ENCODE peak calls at places on chromosomes 2 and 18, in ten cellular contexts. C, M, L, O, N, Q, E, J, V and Y are unnamed samples.

GRCh38 chr2:136407952-136408318 is 290.0 kb upstream of the CXCR4 start:
- DNase-seq in V (no peak), O (no peak), L (no peak), Q (no peak), N (peak; percentile 50), E (no peak), M (no peak), C (no peak), J (no peak), Y (no peak)

GRCh38 chr2:28185881-28186280 is 206.8 kb upstream of the FOSL2 start:
- DNase-seq in O (no peak), E (no peak), V (no peak), C (no peak), J (no peak), N (peak; percentile 70), Q (no peak), L (no peak), M (no peak), Y (no peak)

GRCh38 chr2:43269706-43270105 is 43.3 kb upstream of the ZFP36L2 start:
- DNase-seq in M (peak; percentile 61), E (peak; percentile 78), C (peak; percentile 61), N (no peak), Q (no peak), O (peak; percentile 73), L (no peak), V (no peak), J (no peak), Y (peak; percentile 51)

GRCh38 chr2:162582357-162582798 is 238.4 kb downstream of the GCA start:
- DNase-seq in M (no peak), L (peak; percentile 49), N (no peak), C (no peak), O (no peak), J (no peak), E (no peak), V (peak; percentile 89), Q (no peak), Y (peak; percentile 37)

GRCh38 chr2:95377724-95378123 is 24.8 kb upstream of the FAHD2A start:
- DNase-seq in N (no peak), E (no peak), J (no peak), L (peak; percentile 5), C (no peak), M (no peak), O (no peak), Q (no peak), V (no peak), Y (no peak)

GRCh38 chr2:200702646-200703118 is 109.0 kb upstream of the BZW1 start:
- DNase-seq in N (peak; percentile 3), J (no peak), L (no peak), M (no peak), C (no peak), O (no peak), Q (no peak), E (no peak), V (peak; percentile 76), Y (no peak)

GRCh38 chr2:83017366-83018090 is 1441.6 kb downstream of the SUCLG1 start:
- DNase-seq in V (no peak), O (no peak), E (no peak), Q (no peak), J (no peak), C (no peak), N (peak; percentile 80), L (no peak), M (no peak), Y (no peak)

GRCh38 chr2:226618875-226619605 is 180.6 kb downstream of the IRS1 start:
- DNase-seq in O (no peak), E (no peak), V (no peak), C (no peak), L (no peak), J (no peak), Q (peak; percentile 27), N (no peak), M (no peak), Y (no peak)

GRCh38 chr2:28413152-28413895 is 20.7 kb downstream of the FOSL2 start:
- DNase-seq in V (no peak), Q (no peak), N (no peak), L (no peak), J (no peak), C (no peak), E (peak; percentile 65), O (no peak), M (peak; percentile 47), Y (peak; percentile 65)

GRCh38 chr2:241931084-241931975 is 61.8 kb downstream of the RTP5 start:
- DNase-seq in Q (no peak), C (no peak), V (peak; percentile 40), M (no peak), L (no peak), J (no peak), O (no peak), E (no peak), N (no peak), Y (no peak)

GRCh38 chr2:127174977-127175376 is 45.1 kb downstream of the CYP27C1 start:
- DNase-seq in J (no peak), E (peak; percentile 51), C (no peak), Q (no peak), N (no peak), L (no peak), O (no peak), V (no peak), M (no peak), Y (peak; percentile 40)

GRCh38 chr18:76490040-76490439 is 5.0 kb downstream of the ZNF516 start:
- DNase-seq in L (no peak), J (no peak), O (no peak), V (no peak), N (no peak), Q (no peak), C (no peak), M (no peak), E (no peak), Y (no peak)

GRCh38 chr18:76487782-76488181 is 7.3 kb downstream of the ZNF516 start:
- DNase-seq in Q (no peak), E (no peak), O (no peak), J (no peak), L (no peak), C (no peak), M (no peak), V (no peak), N (no peak), Y (no peak)

GRCh38 chr18:76488190-76488589 is 6.9 kb downstream of the ZNF516 start:
- DNase-seq in N (no peak), J (no peak), Q (no peak), O (no peak), M (no peak), L (no peak), V (no peak), C (no peak), E (no peak), Y (no peak)

GRCh38 chr18:76490701-76491171 is 4.3 kb downstream of the ZNF516 start:
- DNase-seq in J (no peak), E (peak; percentile 22), O (peak; percentile 67), M (peak; percentile 67), N (peak; percentile 45), C (no peak), L (peak; percentile 81), V (peak; percentile 82), Q (no peak), Y (peak; percentile 79)

GRCh38 chr18:76489081-76489480 is 6.0 kb downstream of the ZNF516 start:
- DNase-seq in L (no peak), M (no peak), N (no peak), Q (no peak), O (no peak), V (no peak), E (no peak), J (no peak), C (no peak), Y (no peak)
- H3K27me3 ChIP-seq in L (no peaks in the 10 kb centered on the region), M (peaks cover under 1% of the 10 kb centered on the region), N (no peaks in the 10 kb centered on the region), Q (no peaks in the 10 kb centered on the region), O (no peaks in the 10 kb centered on the region), V (no peaks in the 10 kb centered on the region), E (no peaks in the 10 kb centered on the region), J (no peaks in the 10 kb centered on the region), C (no peaks in the 10 kb centered on the region), Y (no peaks in the 10 kb centered on the region)

GRCh38 chr2:172429351-172429968 is 2.1 kb downstream of the ITGA6 start:
- DNase-seq in V (no peak), L (no peak), Q (no peak), C (no peak), M (no peak), O (peak; percentile 55), J (no peak), N (peak; percentile 58), E (no peak), Y (no peak)
- TF ChIP-seq CTCF in V (no peak), L (no peak), Q (no peak), C (peak; percentile 15), M (no peak), O (no peak), J (peak; percentile 41), N (peak; percentile 30), E (no peak), Y (no peak)

GRCh38 chr2:118844261-118845004 is 3.0 kb downstream of the EN1 start:
- DNase-seq in L (no peak), C (no peak), O (no peak), V (no peak), M (no peak), N (no peak), E (no peak), Q (no peak), J (no peak), Y (no peak)
- H3K27me3 ChIP-seq in L (no peaks in the 10 kb centered on the region), C (peaks cover 51% of the 10 kb centered on the region), O (peaks cover 70% of the 10 kb centered on the region), V (peaks cover 65% of the 10 kb centered on the region), M (peaks cover 100% of the 10 kb centered on the region), N (peaks cover 60% of the 10 kb centered on the region), E (peaks cover 68% of the 10 kb centered on the region), Q (no peaks in the 10 kb centered on the region), J (peaks cover 90% of the 10 kb centered on the region), Y (peaks cover 94% of the 10 kb centered on the region)

DNA sequence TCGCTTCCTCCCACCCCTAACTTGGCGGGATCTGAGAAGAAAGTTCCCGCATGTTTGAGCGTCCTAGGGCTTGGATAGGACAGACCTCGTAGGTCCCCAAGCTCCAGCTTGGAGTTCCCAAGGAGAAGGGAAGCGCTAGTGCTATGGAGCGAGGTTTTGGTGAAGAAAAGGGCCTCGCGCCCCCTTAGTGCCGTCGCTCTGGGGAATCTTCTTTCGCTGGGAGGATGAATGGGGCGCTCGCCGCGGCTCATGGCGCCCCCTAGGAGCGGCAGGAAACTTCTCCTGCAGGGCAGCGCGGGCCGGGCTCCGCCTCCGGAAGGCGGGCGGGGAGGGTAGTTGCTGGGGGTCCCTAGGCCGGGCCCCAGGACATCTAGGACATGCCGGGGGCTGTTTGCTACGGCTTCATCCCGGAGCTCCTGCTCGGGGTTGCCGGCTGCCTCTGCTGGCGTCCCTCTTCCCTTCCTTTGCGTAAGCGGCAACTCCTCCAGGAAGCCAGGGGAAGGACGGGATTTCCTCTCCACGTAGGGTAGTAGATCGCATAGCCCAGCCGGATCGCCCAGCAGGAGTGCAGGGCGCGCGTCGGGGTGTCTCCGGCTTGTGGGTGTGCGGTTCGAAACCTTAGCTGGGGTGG is 11.9 kb upstream of the SKOR2 start:
- DNase-seq in V (no peak), L (no peak), M (no peak), E (no peak), J (no peak), N (no peak), O (no peak), C (no peak), Q (no peak), Y (no peak)
- TF ChIP-seq CTCF in V (no peak), L (no peak), M (no peak), E (no peak), J (peak; percentile 6), N (no peak), O (no peak), C (no peak), Q (no peak), Y (no peak)

DNA sequence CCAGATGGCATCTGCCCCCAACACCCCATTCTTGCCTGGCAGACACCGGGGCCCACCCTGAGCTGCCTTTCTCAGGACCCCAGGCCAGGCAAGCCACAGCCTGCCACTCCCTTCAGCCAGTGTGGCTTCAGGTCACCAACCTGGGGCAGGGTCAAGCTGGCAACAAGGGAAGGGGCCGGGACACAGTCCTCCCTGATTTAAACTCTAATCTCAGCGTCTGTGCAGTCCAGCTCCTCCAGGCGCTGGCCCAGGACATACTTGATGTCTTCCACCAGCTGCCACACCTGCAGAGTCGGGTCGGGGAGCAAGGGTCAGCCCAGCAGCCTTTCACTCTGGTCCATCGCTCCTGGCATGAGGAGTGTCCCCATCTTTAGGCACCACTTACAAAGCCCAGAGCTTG is 29.0 kb upstream of the ALPP start:
- DNase-seq in V (peak; percentile 32), C (no peak), J (no peak), O (no peak), L (no peak), E (no peak), N (no peak), Q (no peak), M (peak; percentile 14), Y (no peak)
- H3K27me3 ChIP-seq in V (peaks cover 27% of the 10 kb centered on the region), C (peaks cover 22% of the 10 kb centered on the region), J (peaks cover 47% of the 10 kb centered on the region), O (peaks cover 32% of the 10 kb centered on the region), L (no peaks in the 10 kb centered on the region), E (peaks cover 77% of the 10 kb centered on the region), N (peaks cover 29% of the 10 kb centered on the region), Q (no peaks in the 10 kb centered on the region), M (peaks cover 69% of the 10 kb centered on the region), Y (peaks cover 44% of the 10 kb centered on the region)